ENCODE peak calls at places on chromosomes 11 and 22, in eight cellular contexts. J is AG10803, K is nephron progenitor cell, G is K562, P is heart left ventricle, M is AG09309, T is B cell, W is kidney. O is an unnamed sample.

GRCh38 chr11:40273192-40273732 is 1186.2 kb downstream of the LRRC4C start:
- DNase-seq in J (no peak), K (no peak), G (no peak), P (no peak), M (no peak), T (no peak), W (no peak), O (no peak)

GRCh38 chr22:22773979-22774738 is 113.5 kb upstream of the IGLL5 start:
- DNase-seq in J (no peak), K (no peak), G (no peak), P (no peak), M (no peak), T (no peak), W (no peak), O (no peak)

GRCh38 chr11:94417386-94417987 is 16.3 kb upstream of the GPR83 start:
- DNase-seq in J (peak), K (no peak), G (peak), P (no peak), M (peak), T (no peak), W (no peak), O (no peak)

GRCh38 chr11:82980292-82980691 is 78.8 kb downstream of the DDIAS start:
- DNase-seq in J (peak), K (no peak), G (no peak), P (no peak), M (peak), T (no peak), W (no peak), O (no peak)

GRCh38 chr22:46747646-46748045 is 9.6 kb upstream of the CERK start:
- DNase-seq in J (no peak), K (no peak), G (no peak), P (no peak), M (no peak), T (no peak), W (peak), O (no peak)

GRCh38 chr22:23369054-23369685 is 188.9 kb downstream of the BCR start:
- DNase-seq in J (no peak), K (no peak), G (no peak), P (no peak), M (no peak), T (no peak), W (no peak), O (no peak)

GRCh38 chr11:35623708-35624168 is 5.5 kb downstream of the FJX1 start:
- DNase-seq in J (peak), K (no peak), G (no peak), P (peak), M (peak), T (no peak), W (no peak), O (no peak)

GRCh38 chr22:19853879-19854777 is 546 bp downstream of the GNB1L start:
- DNase-seq in J (no peak), K (peak), G (peak), P (peak), M (no peak), T (no peak), W (peak), O (peak)

GRCh38 chr22:50305658-50306566 is 1.5 kb downstream of the PLXNB2 start:
- DNase-seq in J (peak), K (peak), G (peak), P (peak), M (peak), T (peak), W (peak), O (peak)

DNA sequence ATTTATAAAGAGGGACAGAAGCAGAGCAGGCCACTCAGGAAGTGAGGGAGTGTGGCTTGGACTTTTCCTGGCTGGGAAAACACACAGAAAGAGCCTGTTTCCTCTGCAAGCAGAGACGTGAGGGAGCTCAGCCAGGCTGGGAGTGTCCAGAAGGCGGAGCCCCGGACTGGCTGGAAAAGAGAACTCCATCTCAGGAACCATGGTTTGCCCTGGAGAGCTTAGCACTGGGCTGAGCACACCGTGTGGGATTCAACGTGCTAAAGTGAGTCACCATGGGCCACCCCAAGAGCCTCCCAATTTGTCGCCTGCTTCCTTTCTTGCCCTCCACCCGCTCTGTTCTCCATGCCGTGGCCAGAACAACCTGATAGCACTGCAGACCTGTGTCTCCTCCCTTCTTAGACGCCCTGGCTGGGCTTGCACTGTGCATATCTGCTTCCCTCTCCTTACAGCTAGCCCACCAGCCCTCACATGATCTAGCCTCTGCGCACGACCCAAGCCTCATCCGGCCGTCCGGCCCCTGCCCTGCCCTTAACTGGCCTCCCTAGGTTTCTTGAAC is 51.8 kb downstream of the GALNT18 start:
- DNase-seq in J (no peak), K (no peak), G (no peak), P (peak), M (no peak), T (no peak), W (peak), O (no peak)
- TF ChIP-seq CTCF in J (no peak), K (no peak), G (no peak), P (peak), M (no peak), T (no peak), W (no peak), O (no peak)

DNA sequence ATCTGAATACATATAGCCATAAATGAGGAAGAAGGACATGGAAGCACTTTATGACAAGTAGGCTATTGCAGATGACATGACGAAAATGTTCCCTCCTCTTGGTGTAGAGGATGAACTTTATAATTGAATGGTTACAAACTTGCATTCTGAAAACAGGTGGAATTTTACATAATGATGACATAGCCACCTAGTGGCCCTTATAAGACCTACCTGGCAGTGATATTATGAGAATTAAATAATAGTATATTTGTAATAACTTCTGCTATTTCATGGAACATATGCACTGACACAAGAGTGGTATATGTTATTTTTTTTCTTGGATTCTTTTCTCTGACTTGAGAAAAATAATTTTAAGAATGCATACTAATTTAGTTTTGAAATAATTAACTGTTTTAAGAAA is 22.9 kb downstream of the TRIM22 start:
- DNase-seq in J (no peak), K (no peak), G (no peak), P (no peak), M (no peak), T (peak), W (no peak), O (no peak)
- TF ChIP-seq CTCF in J (peak), K (no peak), G (peak), P (peak), M (peak), T (peak), W (peak), O (peak)

DNA sequence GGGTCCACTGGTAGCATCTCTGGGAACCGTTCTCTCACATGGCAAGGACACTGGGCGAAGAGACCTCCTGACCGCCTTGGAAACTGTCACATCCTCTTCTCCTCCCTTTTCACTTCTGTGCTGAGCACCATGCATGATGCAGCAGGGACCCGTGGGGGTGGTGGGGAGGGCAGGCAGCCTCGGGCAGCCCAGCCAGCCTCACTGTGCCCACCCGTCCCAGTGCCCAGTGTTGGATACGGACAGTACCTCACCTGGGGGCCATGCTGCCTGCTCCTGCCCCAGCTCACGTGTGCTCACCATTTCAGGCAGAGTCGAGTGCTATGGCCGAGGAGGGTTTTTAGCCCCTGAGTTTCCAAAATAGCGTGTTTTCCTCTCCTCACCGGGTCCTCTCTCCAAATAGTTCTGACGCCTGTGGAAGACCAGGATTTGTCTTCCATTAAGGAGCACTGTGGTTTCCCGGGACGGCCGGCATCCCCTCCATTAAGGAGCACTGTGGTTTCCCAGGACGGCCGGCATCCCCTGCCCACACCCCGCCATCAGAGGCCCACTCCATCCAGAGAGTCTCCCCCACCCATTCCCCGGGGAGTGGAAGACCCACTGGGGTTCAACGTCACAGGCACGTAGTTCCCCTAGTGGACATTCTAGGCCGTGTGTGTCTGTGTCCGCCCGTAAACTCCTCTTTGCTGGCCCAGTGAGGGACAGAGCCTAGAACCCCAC is 22.4 kb downstream of the B3GAT1 start:
- DNase-seq in J (no peak), K (no peak), G (no peak), P (no peak), M (no peak), T (no peak), W (no peak), O (no peak)
- TF ChIP-seq CTCF in J (no peak), K (no peak), G (no peak), P (no peak), M (no peak), T (no peak), W (no peak), O (no peak)

DNA sequence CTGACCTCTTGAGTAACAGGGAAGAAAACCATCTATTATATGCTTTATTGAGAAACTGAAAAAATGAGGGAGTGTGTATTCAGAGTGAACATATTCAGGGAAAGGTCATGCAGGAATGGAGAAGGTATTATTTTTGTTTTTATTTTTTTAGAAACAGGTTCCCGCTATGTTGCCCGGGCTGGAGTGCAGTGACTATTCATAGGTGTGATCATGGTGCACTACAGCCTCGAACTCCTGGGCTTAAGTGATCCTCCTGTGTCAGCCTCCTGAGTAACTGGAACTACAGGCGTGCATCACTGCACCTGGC is 8.7 kb upstream of the RCE1 start:
- DNase-seq in J (no peak), K (no peak), G (no peak), P (no peak), M (no peak), T (no peak), W (no peak), O (no peak)
- TF ChIP-seq CTCF in J (no peak), K (peak), G (no peak), P (peak), M (no peak), T (peak), W (no peak), O (no peak)

GRCh38 chr11:70771099-70771885 is 373.0 kb downstream of the CTTN start:
- DNase-seq in J (no peak), K (no peak), G (no peak), P (no peak), M (no peak), T (no peak), W (no peak), O (no peak)
- TF ChIP-seq CTCF in J (no peak), K (no peak), G (no peak), P (no peak), M (no peak), T (no peak), W (no peak), O (no peak)

GRCh38 chr11:86676533-86677154 is 4.2 kb upstream of the ME3 start:
- DNase-seq in J (no peak), K (no peak), G (peak), P (no peak), M (no peak), T (no peak), W (peak), O (no peak)
- TF ChIP-seq CTCF in J (peak), K (no peak), G (peak), P (peak), M (peak), T (no peak), W (no peak), O (peak)

DNA sequence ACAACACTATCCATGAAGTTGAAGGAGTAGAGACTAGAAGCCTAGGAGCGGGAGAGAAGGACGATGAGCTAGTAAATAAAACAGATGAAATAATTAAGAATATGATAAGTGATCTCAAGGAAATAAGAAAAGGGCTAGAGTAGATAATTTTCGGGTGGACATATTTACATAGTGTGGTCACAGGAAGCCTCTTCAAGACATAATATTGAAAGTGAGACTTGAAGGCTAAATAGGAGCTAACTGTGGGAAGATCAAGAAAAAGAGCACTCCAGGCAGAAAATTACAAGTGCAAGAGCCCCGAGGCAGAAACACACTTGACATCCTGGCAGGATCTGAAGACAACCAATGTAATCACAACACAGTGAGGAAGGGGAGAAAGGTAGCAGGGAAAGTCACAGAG is 11.9 kb upstream of the PPFIBP2 start:
- DNase-seq in J (no peak), K (no peak), G (no peak), P (no peak), M (no peak), T (no peak), W (no peak), O (no peak)
- TF ChIP-seq CTCF in J (no peak), K (no peak), G (no peak), P (no peak), M (no peak), T (no peak), W (no peak), O (no peak)

GRCh38 chr11:65422633-65423515 is at the start of gene NEAT1:
- DNase-seq in J (peak), K (peak), G (peak), P (peak), M (peak), T (peak), W (peak), O (peak)
- TF ChIP-seq CTCF in J (no peak), K (no peak), G (no peak), P (no peak), M (no peak), T (no peak), W (no peak), O (no peak)

DNA sequence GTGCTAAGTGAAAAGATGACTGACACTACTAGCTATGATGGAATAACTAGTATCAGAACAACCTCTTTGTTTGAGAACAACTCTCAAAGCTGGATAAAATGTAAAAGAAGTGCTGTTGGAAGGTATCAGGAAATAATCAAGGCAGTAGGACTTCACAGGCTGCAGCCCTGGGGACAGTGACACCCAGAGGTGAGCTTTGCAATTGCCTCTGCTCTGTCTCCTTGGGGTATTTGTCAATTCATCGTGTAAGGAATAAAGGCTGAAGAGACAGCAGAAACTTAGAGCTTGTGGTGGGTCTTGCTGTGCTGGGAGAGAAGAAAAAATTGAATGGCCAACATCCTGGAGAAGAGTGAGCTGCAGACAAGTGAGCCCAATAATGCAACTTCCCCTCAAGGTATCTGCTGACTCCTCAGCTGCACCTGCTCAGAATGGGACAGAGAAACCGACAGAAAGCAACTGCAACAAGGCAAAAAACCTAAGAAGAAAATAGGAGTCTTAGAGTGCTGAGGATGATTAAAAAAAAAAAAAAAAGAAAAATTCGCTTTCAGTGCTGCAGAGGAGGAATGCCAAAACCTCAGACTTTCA is 141.1 kb downstream of the RCN1 start:
- DNase-seq in J (peak), K (peak), G (peak), P (no peak), M (no peak), T (no peak), W (no peak), O (peak)
- TF ChIP-seq CTCF in J (peak), K (peak), G (peak), P (no peak), M (peak), T (peak), W (peak), O (peak)